ENCODE peak calls at places on chromosomes 12 and 14, in ten cellular contexts. R is MM.1S, B is heart right ventricle, M is colonic mucosa, T is kidney, N is esophagus squamous epithelium, X is mammary epithelial cell, E is body of pancreas, D is right lobe of liver, A is neuronal stem cell. W is an unnamed sample.

GRCh38 chr12:61138381-61138759 is 1121.8 kb upstream of the USP15 start:
- DNase-seq in R (peak; percentile 27), B (no peak), M (no peak), T (no peak), N (no peak), X (no peak), E (no peak), D (no peak), A (no peak), W (no peak)

GRCh38 chr12:66516133-66516532 is 162.7 kb downstream of the GRIP1 start:
- DNase-seq in R (no peak), B (no peak), M (no peak), T (no peak), N (no peak), X (peak; percentile 51), E (no peak), D (no peak), A (no peak), W (no peak)

GRCh38 chr14:55532645-55533309 is 47.2 kb upstream of the KTN1 start:
- DNase-seq in R (no peak), B (no peak), M (no peak), T (no peak), N (no peak), X (no peak), E (no peak), D (no peak), A (peak; percentile 35), W (no peak)

GRCh38 chr14:32913725-32914124 is 25.0 kb upstream of the NPAS3 start:
- DNase-seq in R (no peak), B (no peak), M (no peak), T (no peak), N (no peak), X (peak; percentile 25), E (no peak), D (no peak), A (no peak), W (no peak)

GRCh38 chr12:13425766-13426165 is 229.2 kb downstream of the EMP1 start:
- DNase-seq in R (no peak), B (no peak), M (no peak), T (no peak), N (no peak), X (peak; percentile 81), E (no peak), D (no peak), A (no peak), W (no peak)

GRCh38 chr12:27511031-27511722 is 12.8 kb upstream of the PPFIBP1 start:
- DNase-seq in R (no peak), B (no peak), M (no peak), T (no peak), N (no peak), X (no peak), E (no peak), D (no peak), A (no peak), W (no peak)

GRCh38 chr14:56630707-56631106 is 51.1 kb downstream of the TMEM260 start:
- DNase-seq in R (no peak), B (no peak), M (no peak), T (no peak), N (no peak), X (no peak), E (no peak), D (no peak), A (no peak), W (no peak)

GRCh38 chr12:101948365-101948764 is 71.0 kb downstream of the DRAM1 start:
- DNase-seq in R (no peak), B (no peak), M (no peak), T (no peak), N (no peak), X (no peak), E (no peak), D (no peak), A (no peak), W (no peak)

GRCh38 chr12:116880817-116881324 is 370 bp downstream of the HRK start:
- DNase-seq in R (peak; percentile 59), B (peak; percentile 28), M (peak; percentile 38), T (peak; percentile 73), N (no peak), X (peak; percentile 53), E (peak; percentile 33), D (no peak), A (peak; percentile 50), W (peak; percentile 82)

GRCh38 chr14:102589761-102590290 is 2.6 kb upstream of the RCOR1 start:
- DNase-seq in R (no peak), B (no peak), M (no peak), T (no peak), N (no peak), X (no peak), E (no peak), D (no peak), A (no peak), W (no peak)

GRCh38 chr12:122571821-122572220 is 44.8 kb downstream of the KNTC1 start:
- DNase-seq in R (no peak), B (no peak), M (no peak), T (no peak), N (no peak), X (no peak), E (no peak), D (no peak), A (no peak), W (no peak)

GRCh38 chr12:93128332-93128707 is 199.2 kb upstream of the EEA1 start:
- DNase-seq in R (no peak), B (peak; percentile 21), M (no peak), T (peak; percentile 51), N (no peak), X (no peak), E (no peak), D (no peak), A (no peak), W (peak; percentile 58)
- H3K27ac ChIP-seq in R (no peak overlapping the region), B (peak overlapping the region; percentile 81), M (no peak overlapping the region), T (peak overlapping the region; percentile 71), N (peak overlapping the region; percentile 18), X (no peak overlapping the region), E (peak overlapping the region; percentile 79), D (peak overlapping the region; percentile 95), A (no peak overlapping the region), W (peak overlapping the region; percentile 75)

DNA sequence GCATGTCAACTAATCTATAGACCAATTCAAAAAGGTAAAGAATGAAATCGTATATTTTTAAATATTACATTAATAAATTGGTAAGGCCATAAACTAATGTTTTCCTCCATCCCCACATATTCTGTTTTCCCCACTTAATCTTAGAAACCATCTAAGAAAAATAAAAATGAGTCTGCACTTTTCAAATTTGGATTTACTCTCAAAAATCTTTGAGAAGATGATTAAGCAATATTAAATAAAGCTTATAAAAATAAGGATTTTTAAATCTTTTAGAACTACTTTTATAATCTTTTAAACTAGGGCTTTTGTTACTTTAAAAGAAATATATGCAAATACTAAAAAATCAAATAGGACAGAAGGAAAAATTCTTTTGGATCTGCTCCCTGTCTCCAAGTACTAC is 10.6 kb upstream of the HAL start:
- DNase-seq in R (no peak), B (no peak), M (no peak), T (no peak), N (no peak), X (no peak), E (no peak), D (no peak), A (no peak), W (no peak)
- H3K36me3 ChIP-seq in R (no peaks in the 10 kb centered on the region), B (peaks cover 52% of the 10 kb centered on the region), M (no peaks in the 10 kb centered on the region), T (peaks cover 25% of the 10 kb centered on the region), N (peaks cover 99% of the 10 kb centered on the region), X (peaks cover 44% of the 10 kb centered on the region), E (peaks cover 46% of the 10 kb centered on the region), D (peaks cover 25% of the 10 kb centered on the region), A (peaks cover 96% of the 10 kb centered on the region), W (peaks cover 98% of the 10 kb centered on the region)

DNA sequence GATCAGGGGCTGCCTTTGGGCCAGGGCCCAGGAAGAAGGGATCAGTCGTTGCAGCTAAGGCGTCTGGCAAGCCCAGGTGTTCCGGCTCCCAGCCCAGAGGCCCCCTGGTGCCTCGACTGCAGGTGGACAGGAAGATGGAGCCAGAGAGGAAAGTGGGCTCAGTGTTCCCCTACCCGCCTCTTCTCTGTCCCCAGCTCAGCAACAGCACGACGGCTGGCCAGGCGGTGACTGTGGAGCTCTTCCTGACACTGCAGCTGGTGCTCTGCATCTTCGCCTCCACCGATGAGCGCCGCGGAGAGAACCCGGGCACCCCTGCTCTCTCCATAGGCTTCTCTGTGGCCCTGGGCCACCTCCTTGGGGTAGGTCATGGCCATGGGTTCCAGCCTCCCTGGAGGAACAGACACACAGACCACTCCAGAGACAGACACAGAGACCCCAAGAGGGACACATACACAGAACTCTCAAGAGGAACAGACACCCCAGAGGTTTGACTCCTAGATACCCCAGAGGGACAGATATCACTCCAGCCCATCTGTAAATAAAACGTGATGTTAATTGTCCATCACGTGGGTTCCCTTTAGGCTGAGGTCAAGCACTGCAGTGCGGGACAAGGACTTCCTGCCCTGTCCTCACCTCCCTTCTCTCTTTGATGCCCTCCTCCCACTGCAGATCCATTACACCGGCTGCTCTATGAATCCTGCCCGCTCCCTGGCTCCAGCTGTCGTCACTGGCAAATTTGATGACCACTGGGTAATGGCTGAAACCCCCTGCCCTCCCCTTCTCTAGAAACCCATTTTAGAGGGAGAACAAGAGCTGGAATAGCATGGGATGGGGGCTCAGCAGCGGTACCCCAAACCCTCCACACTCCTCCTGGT is 3.7 kb downstream of the AQP2 start:
- DNase-seq in R (no peak), B (no peak), M (no peak), T (peak; percentile 59), N (no peak), X (no peak), E (no peak), D (peak; percentile 40), A (no peak), W (no peak)
- H3K4me1 ChIP-seq in R (no peaks in the 10 kb centered on the region), B (peaks cover 3% of the 10 kb centered on the region), M (no peaks in the 10 kb centered on the region), T (no peaks in the 10 kb centered on the region), N (peaks cover 7% of the 10 kb centered on the region), X (peaks cover 2% of the 10 kb centered on the region), E (peaks cover 11% of the 10 kb centered on the region), D (no peaks in the 10 kb centered on the region), A (peaks cover 11% of the 10 kb centered on the region), W (peaks cover 34% of the 10 kb centered on the region)

GRCh38 chr14:91383439-91383838 is 34.2 kb downstream of the CCDC88C start:
- DNase-seq in R (no peak), B (no peak), M (no peak), T (no peak), N (no peak), X (no peak), E (no peak), D (no peak), A (no peak), W (no peak)
- H3K27ac ChIP-seq in R (peak overlapping the region; percentile 100), B (no peak overlapping the region), M (no peak overlapping the region), T (no peak overlapping the region), N (no peak overlapping the region), X (no peak overlapping the region), E (no peak overlapping the region), D (no peak overlapping the region), A (peak overlapping the region; percentile 22), W (no peak overlapping the region)

GRCh38 chr14:68931063-68931462 is 48.0 kb downstream of the ACTN1 start:
- DNase-seq in R (no peak), B (no peak), M (no peak), T (no peak), N (no peak), X (no peak), E (no peak), D (no peak), A (no peak), W (no peak)
- H3K36me3 ChIP-seq in R (no peaks in the 10 kb centered on the region), B (no peaks in the 10 kb centered on the region), M (no peaks in the 10 kb centered on the region), T (no peaks in the 10 kb centered on the region), N (no peaks in the 10 kb centered on the region), X (peaks cover 17% of the 10 kb centered on the region), E (no peaks in the 10 kb centered on the region), D (no peaks in the 10 kb centered on the region), A (peaks cover 3% of the 10 kb centered on the region), W (no peaks in the 10 kb centered on the region)

W was measured in left lung.